ENCODE peak calls at places on chromosome 5, in six cellular contexts. X, Z, N, G, C and D are unnamed samples.

GRCh38 chr5:180080670-180081280 is 9.2 kb upstream of the RNF130 start:
- DNase-seq in N (no peak), Z (no peak), G (no peak), X (no peak), C (no peak), D (no peak)

GRCh38 chr5:89421035-89421434 is 538.1 kb upstream of the MEF2C start:
- DNase-seq in C (no peak), G (no peak), Z (no peak), N (no peak), X (no peak), D (no peak)

GRCh38 chr5:115831163-115831768 is 10.1 kb downstream of the ATG12 start:
- DNase-seq in C (no peak), G (no peak), X (no peak), N (no peak), Z (no peak), D (no peak)

GRCh38 chr5:123156577-123157296 is 67.7 kb downstream of the PRDM6 start:
- DNase-seq in G (no peak), N (no peak), C (no peak), Z (no peak), X (no peak), D (no peak)

GRCh38 chr5:137752873-137753226 is 1.3 kb downstream of the HNRNPA0 start:
- DNase-seq in X (no peak), Z (no peak), C (no peak), G (peak), N (no peak), D (no peak)

GRCh38 chr5:54883374-54884194 is 101.8 kb downstream of the ESM1 start:
- DNase-seq in X (no peak), N (no peak), G (peak), Z (peak), C (peak), D (peak)

GRCh38 chr5:41368158-41368557 is 142.2 kb downstream of the PLCXD3 start:
- DNase-seq in G (no peak), N (no peak), C (no peak), X (no peak), Z (no peak), D (no peak)

GRCh38 chr5:110032386-110032785 is 342.7 kb downstream of the MAN2A1 start:
- DNase-seq in G (no peak), N (no peak), C (no peak), X (no peak), Z (no peak), D (no peak)

GRCh38 chr5:88840497-88840896 is 42.5 kb downstream of the MEF2C start:
- DNase-seq in X (no peak), Z (no peak), N (no peak), C (no peak), G (no peak), D (no peak)

GRCh38 chr5:157279605-157280239 is 13.8 kb downstream of the CYFIP2 start:
- DNase-seq in X (no peak), Z (no peak), C (no peak), G (no peak), N (no peak), D (no peak)

GRCh38 chr5:137179203-137179602 is 319.9 kb downstream of the SPOCK1 start:
- DNase-seq in C (no peak), X (no peak), G (no peak), N (no peak), Z (no peak), D (no peak)

GRCh38 chr5:90293931-90294330 is 115.6 kb downstream of the CETN3 start:
- DNase-seq in N (no peak), X (no peak), Z (no peak), C (no peak), G (no peak), D (no peak)

GRCh38 chr5:148844433-148845279 is 18.2 kb downstream of the ADRB2 start:
- DNase-seq in Z (no peak), G (no peak), C (no peak), X (no peak), N (no peak), D (no peak)

GRCh38 chr5:38710616-38711015 is 135.2 kb upstream of the OSMR start:
- DNase-seq in G (no peak), Z (no peak), C (no peak), N (no peak), X (no peak), D (no peak)

GRCh38 chr5:60458669-60459068 is 241.3 kb downstream of the DEPDC1B start:
- DNase-seq in N (peak), G (no peak), X (no peak), Z (no peak), C (no peak), D (no peak)

GRCh38 chr5:126003309-126003708 is 419.9 kb upstream of the GRAMD2B start:
- DNase-seq in Z (peak), G (peak), X (no peak), C (peak), N (no peak), D (no peak)

GRCh38 chr5:66356011-66356565 is 212.0 kb downstream of the SREK1 start:
- DNase-seq in C (no peak), N (no peak), Z (no peak), G (no peak), X (no peak), D (no peak)

GRCh38 chr5:139808481-139809330 is 13.1 kb downstream of the PSD2 start:
- DNase-seq in N (peak), G (no peak), Z (peak), C (peak), X (no peak), D (peak)

GRCh38 chr5:150660108-150660831 is 781 bp upstream of the MYOZ3 start:
- DNase-seq in N (no peak), X (no peak), Z (no peak), C (no peak), G (no peak), D (no peak)

GRCh38 chr5:119341452-119342349 is 14.1 kb upstream of the TNFAIP8 start:
- DNase-seq in G (no peak), N (no peak), Z (no peak), C (no peak), X (no peak), D (no peak)

GRCh38 chr5:168207450-168208029 is 83.9 kb upstream of the WWC1 start:
- DNase-seq in N (no peak), C (no peak), G (no peak), Z (no peak), X (no peak), D (no peak)

GRCh38 chr5:26339576-26339975 is 698.8 kb downstream of the CDH9 start:
- DNase-seq in Z (no peak), G (no peak), C (no peak), N (no peak), X (no peak), D (no peak)

GRCh38 chr5:160507181-160507811 is 85.6 kb downstream of the PTTG1 start:
- DNase-seq in X (no peak), N (no peak), C (no peak), G (no peak), Z (no peak), D (no peak)

GRCh38 chr5:91049800-91050199 is 333.3 kb downstream of the ARRDC3 start:
- DNase-seq in G (no peak), X (no peak), C (no peak), N (no peak), Z (no peak), D (no peak)

GRCh38 chr5:8825161-8825757 is 720.6 kb downstream of the SEMA5A start:
- DNase-seq in Z (no peak), G (no peak), N (no peak), C (no peak), X (peak), D (no peak)

GRCh38 chr5:144065766-144066165 is 104.7 kb downstream of the YIPF5 start:
- DNase-seq in G (no peak), C (no peak), Z (no peak), X (no peak), N (no peak), D (no peak)

GRCh38 chr5:154157483-154158378 is 32.8 kb upstream of the GALNT10 start:
- DNase-seq in X (no peak), N (no peak), C (no peak), G (no peak), Z (no peak), D (no peak)

GRCh38 chr5:83036991-83037390 is 40.2 kb downstream of the TMEM167A start:
- DNase-seq in G (no peak), C (no peak), X (no peak), N (no peak), Z (no peak), D (no peak)

GRCh38 chr5:83035373-83036170 is 41.6 kb downstream of the TMEM167A start:
- DNase-seq in C (peak), Z (no peak), N (no peak), X (no peak), G (no peak), D (no peak)

GRCh38 chr5:83031391-83031790 is 45.8 kb downstream of the TMEM167A start:
- DNase-seq in Z (no peak), X (no peak), C (no peak), N (no peak), G (no peak), D (no peak)

GRCh38 chr5:83034552-83035181 is 42.5 kb downstream of the TMEM167A start:
- DNase-seq in X (no peak), N (no peak), G (no peak), C (no peak), Z (no peak), D (no peak)

DNA sequence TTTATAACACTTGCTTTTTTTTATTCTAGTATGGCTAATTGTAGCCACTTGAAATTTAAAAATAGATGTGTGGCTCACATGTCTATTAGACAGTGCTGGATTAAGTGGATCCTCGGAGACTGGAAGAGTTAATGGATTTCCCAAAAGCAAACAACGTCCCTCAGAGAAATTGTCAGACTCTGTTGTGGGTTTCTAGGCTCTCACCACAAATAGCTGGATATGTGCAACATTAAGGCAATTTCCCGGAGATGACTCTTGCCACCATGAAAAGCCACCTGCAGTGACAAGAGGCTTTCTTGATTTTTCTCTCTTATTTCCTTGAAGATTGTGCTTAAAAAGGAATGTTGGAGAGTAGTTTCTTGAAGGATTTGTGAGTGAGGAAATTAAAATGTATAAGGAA is 43.2 kb downstream of the TMEM167A start:
- DNase-seq in G (no peak), C (no peak), N (no peak), X (no peak), Z (no peak), D (no peak)
- H3K4me3 ChIP-seq in G (no peak), C (no peak), N (no peak), X (no peak), Z (no peak), D (no peak)

GRCh38 chr5:142009886-142010285 is 2.9 kb downstream of the GNPDA1 start:
- DNase-seq in X (no peak), C (no peak), G (no peak), N (no peak), Z (no peak), D (no peak)

GRCh38 chr5:142013734-142014495 is 1.1 kb upstream of the GNPDA1 start:
- DNase-seq in C (peak), N (no peak), X (no peak), G (peak), Z (peak), D (no peak)

GRCh38 chr5:142012186-142012785 is 541 bp downstream of the GNPDA1 start:
- DNase-seq in X (no peak), G (peak), Z (peak), C (peak), N (no peak), D (peak)

GRCh38 chr5:142012792-142013388 is at the start of gene GNPDA1:
- DNase-seq in C (peak), G (peak), X (no peak), N (no peak), Z (peak), D (peak)

DNA sequence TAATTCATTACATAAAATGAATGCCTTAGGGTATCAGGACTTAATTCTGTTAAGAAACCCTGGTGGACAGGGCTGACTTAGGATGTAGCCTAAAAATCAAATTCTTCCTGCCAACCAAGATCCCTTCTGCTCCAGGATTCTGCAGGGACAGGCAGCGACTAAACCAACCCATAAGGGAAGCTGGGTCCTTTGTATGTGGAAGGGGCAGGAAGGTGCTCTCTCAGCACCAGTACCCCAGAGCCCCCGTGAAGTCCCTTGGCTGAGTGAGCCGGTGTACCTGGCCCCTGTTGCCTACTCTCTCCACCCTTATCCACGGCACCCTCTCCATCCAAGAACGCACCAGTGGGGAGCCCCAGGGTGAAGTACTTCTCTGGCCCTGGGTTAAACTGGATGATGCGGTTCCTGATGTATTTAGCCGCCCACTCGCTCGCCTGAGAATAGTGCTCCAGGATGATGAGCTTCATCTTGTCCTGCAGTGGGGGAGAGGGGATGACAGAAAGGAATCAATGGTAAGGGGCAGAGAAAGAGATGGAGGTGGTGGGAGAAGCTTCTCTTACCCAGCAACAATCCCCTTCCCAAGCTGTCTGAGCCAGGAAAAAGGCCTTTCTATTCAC is 1.1 kb downstream of the GNPDA1 start:
- DNase-seq in C (no peak), Z (no peak), G (no peak), N (no peak), X (no peak), D (no peak)
- H3K4me3 ChIP-seq in C (no peak), Z (peak), G (peak), N (peak), X (no peak), D (peak)

DNA sequence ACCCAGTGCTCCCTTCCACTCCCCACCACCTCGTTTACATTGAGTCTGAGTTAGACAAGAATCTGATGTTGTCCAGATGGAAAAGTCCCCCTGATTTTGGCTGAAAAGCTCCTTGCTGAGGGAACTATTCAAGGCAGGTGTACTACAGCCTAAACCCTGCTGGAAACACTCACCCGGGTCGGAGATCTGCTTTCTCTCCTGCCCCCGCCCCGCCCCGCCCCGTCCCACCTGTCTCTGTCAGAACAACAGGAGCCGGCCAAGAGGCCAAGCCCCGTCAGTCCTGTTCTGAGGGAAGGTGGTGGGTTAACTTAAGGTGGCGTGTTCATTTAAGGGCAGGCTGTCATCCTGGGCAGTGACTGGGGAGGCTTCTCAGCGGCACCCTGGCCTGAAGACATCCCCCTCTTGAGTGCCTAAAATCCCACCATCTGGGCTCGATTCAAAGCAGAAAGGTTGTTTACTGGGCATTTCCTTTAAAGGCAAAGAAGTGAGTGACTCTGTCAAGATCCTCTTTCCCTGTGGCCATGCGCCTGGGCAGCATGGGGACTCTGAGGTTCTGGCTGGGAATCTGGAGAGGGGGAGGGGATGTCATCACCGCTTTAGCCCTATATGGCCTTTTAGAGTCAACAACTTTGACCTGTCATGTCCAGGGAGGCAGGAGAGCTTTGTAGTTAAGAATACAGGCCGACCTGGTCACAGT is 71.1 kb upstream of the NEURL1B start:
- DNase-seq in G (no peak), N (no peak), X (no peak), Z (peak), C (no peak), D (no peak)
- H3K4me3 ChIP-seq in G (no peak), N (no peak), X (no peak), Z (no peak), C (no peak), D (no peak)

GRCh38 chr5:5037674-5038073 is 102.5 kb upstream of the ADAMTS16 start:
- DNase-seq in G (no peak), X (no peak), C (no peak), N (no peak), Z (no peak), D (no peak)
- H3K4me3 ChIP-seq in G (no peak), X (no peak), C (no peak), N (no peak), Z (no peak), D (no peak)

GRCh38 chr5:130731839-130732238 is 433.2 kb downstream of the HINT1 start:
- DNase-seq in G (no peak), Z (no peak), X (no peak), C (no peak), N (no peak), D (no peak)
- H3K4me3 ChIP-seq in G (no peak), Z (no peak), X (no peak), C (no peak), N (no peak), D (no peak)

GRCh38 chr5:76807296-76807695 is 11.5 kb upstream of the F2RL1 start:
- DNase-seq in X (no peak), N (no peak), G (no peak), Z (no peak), C (no peak), D (no peak)
- H3K4me3 ChIP-seq in X (peak), N (no peak), G (no peak), Z (no peak), C (no peak), D (no peak)

GRCh38 chr5:133995903-133996563 is 8.7 kb downstream of the VDAC1 start:
- DNase-seq in G (no peak), N (no peak), Z (no peak), C (no peak), X (no peak), D (no peak)

GRCh38 chr5:133994990-133995333 is 9.8 kb downstream of the VDAC1 start:
- DNase-seq in G (no peak), N (no peak), C (no peak), X (no peak), Z (no peak), D (no peak)

GRCh38 chr5:133995341-133995740 is 9.4 kb downstream of the VDAC1 start:
- DNase-seq in Z (no peak), N (no peak), G (no peak), X (no peak), C (no peak), D (no peak)

GRCh38 chr5:133998807-133999206 is 6.0 kb downstream of the VDAC1 start:
- DNase-seq in G (no peak), N (no peak), Z (no peak), C (no peak), X (no peak), D (no peak)

DNA sequence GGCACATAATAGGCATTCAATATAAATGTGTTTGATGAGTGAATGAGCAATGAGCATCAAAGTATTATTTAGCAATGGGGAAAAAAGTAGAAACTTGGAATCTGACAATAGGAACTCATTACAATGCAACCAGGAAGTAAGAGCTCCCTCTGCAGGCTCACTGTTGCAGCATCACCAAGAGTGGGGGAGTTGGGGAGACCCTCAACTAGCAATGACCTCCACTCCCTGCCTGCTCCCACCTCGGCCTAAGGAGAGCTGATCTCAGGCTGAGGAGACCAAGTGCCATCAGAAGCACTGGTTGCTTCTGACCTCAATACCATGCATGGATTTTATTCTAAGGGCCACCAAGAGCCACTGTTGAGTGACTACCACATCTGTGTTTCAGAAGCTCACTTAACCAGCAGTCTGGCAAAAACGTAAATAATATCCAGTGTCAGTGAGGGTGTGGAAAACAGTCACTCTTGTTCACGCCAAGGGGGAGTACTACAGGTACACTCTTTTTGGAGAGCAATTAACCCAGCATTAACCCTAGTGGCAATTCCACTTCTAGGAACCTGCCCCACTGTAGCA is 8.0 kb downstream of the VDAC1 start:
- DNase-seq in Z (no peak), G (no peak), C (no peak), X (no peak), N (no peak), D (no peak)
- H3K4me3 ChIP-seq in Z (no peak), G (no peak), C (no peak), X (no peak), N (no peak), D (no peak)

GRCh38 chr5:1139806-1140187 is 27.9 kb upstream of the SLC12A7 start:
- DNase-seq in Z (peak), G (no peak), X (peak), N (no peak), C (no peak), D (no peak)

GRCh38 chr5:1141827-1142226 is 30.0 kb upstream of the SLC12A7 start:
- DNase-seq in X (no peak), N (no peak), G (no peak), C (peak), Z (no peak), D (no peak)

GRCh38 chr5:1140818-1141189 is 28.9 kb upstream of the SLC12A7 start:
- DNase-seq in N (no peak), Z (peak), G (no peak), C (peak), X (no peak), D (no peak)

GRCh38 chr5:1139366-1139765 is 27.5 kb upstream of the SLC12A7 start:
- DNase-seq in N (no peak), Z (peak), G (no peak), C (peak), X (no peak), D (no peak)

DNA sequence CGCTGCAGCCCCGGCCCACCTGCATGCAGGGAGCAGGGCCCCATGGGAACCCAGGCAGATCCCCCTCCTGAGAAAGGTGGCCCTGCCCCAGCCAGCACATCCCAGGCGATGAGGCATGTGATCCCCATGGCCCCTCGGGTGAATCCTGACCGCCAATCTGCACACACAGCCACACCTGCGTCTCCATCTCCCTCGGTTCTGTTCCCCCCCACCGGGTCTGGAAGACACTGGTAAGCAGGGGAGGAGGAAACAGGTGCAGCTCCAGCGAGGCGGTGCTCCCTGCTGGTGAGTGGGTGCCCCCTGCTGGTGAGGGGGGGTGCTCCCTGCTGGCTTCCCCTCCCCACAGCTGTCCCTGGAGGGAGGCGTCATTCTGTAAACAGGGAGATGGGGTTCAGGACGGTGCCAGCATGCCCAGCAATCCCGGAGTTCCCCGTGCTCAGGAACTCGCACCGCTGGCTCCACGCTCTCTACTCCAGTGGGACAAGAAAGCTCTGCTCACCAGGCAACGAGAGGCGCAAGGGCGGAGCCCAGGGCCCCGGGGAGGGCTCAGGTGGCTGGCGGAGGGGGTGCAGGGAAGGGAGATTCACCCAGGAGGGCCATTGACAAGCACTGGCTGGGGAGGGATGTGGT is 28.4 kb upstream of the SLC12A7 start:
- DNase-seq in C (peak), Z (peak), G (peak), N (peak), X (no peak), D (peak)
- H3K4me3 ChIP-seq in C (no peak), Z (no peak), G (no peak), N (no peak), X (no peak), D (no peak)